ENCODE peak calls at places on chromosomes 16 and 17, in five cellular contexts. S, T, A, X and D are unnamed samples.
A peak's percentile ranks its signal among the peaks of the same experiment; 100 is the strongest.

GRCh38 chr17:48472485-48473281 is 42.7 kb upstream of the SKAP1 start:
- DNase-seq in X (no peak), S (no peak), A (peak; percentile 98), T (peak; percentile 40), D (no peak)

GRCh38 chr16:11140466-11140865 is 115.5 kb downstream of the SOCS1 start:
- DNase-seq in A (no peak), S (no peak), T (no peak), X (no peak), D (no peak)

GRCh38 chr17:62165378-62165722 is 100.3 kb upstream of the MED13 start:
- DNase-seq in T (no peak), X (no peak), A (no peak), S (no peak), D (no peak)

GRCh38 chr16:80231888-80232287 is 308.9 kb upstream of the DYNLRB2 start:
- DNase-seq in T (peak; percentile 66), X (no peak), S (no peak), A (peak; percentile 97), D (no peak)

GRCh38 chr17:46044989-46045388 is 45.9 kb downstream of the STH start:
- DNase-seq in A (no peak), S (no peak), X (no peak), T (no peak), D (no peak)

GRCh38 chr17:79970576-79971068 is 65.0 kb downstream of the TBC1D16 start:
- DNase-seq in X (no peak), S (peak; percentile 54), T (peak; percentile 69), A (peak; percentile 15), D (no peak)

GRCh38 chr17:38533706-38534497 is 71.8 kb downstream of the SRCIN1 start:
- DNase-seq in T (no peak), S (no peak), X (no peak), A (no peak), D (no peak)

GRCh38 chr17:73924488-73925186 is 278.8 kb upstream of the RPL38 start:
- DNase-seq in S (no peak), A (no peak), T (no peak), X (no peak), D (no peak)

GRCh38 chr17:21689604-21690003 is 2.7 kb upstream of the KCNJ18 start:
- DNase-seq in A (peak; percentile 97), S (no peak), X (no peak), T (peak; percentile 77), D (no peak)

GRCh38 chr17:16406742-16407674 is 8.4 kb upstream of the TRPV2 start:
- DNase-seq in T (no peak), S (no peak), A (no peak), X (no peak), D (no peak)

GRCh38 chr16:50555269-50555875 is 7.2 kb downstream of the NKD1 start:
- DNase-seq in X (no peak), T (no peak), S (no peak), A (no peak), D (no peak)

GRCh38 chr16:56909484-56910113 is 22.3 kb upstream of the HERPUD1 start:
- DNase-seq in S (no peak), T (no peak), A (no peak), X (no peak), D (no peak)

GRCh38 chr16:30472328-30472942 is at the start of gene ITGAL:
- DNase-seq in A (no peak), S (no peak), X (peak; percentile 77), T (no peak), D (no peak)

GRCh38 chr17:46157443-46158107 is 35.7 kb downstream of the KANSL1 start:
- DNase-seq in A (no peak), X (no peak), T (peak; percentile 73), S (no peak), D (no peak)

GRCh38 chr17:82950525-82951102 is 110.8 kb upstream of the ZNF750 start:
- DNase-seq in T (no peak), S (no peak), A (no peak), X (no peak), D (no peak)